ENCODE peak calls at places on chromosomes 16 and 17, in ten cellular contexts. F is GM13977; R is COLO829; D is lung; G is A172; E is D721Med; L is BE2C; J is type B pancreatic cell; I is cardiac fibroblast; Q is stimulated activated CD4-positive, alpha-beta T cell treated with anti-CD3 and anti-CD28 coated beads, Interleukin-15, amount 100 ng/mL, for 24 hours. U is an unnamed sample.

GRCh38 chr17:58219007-58219788 is at the start of gene MKS1:
- DNase-seq in J (peak; percentile 99), D (peak; percentile 95), G (peak; percentile 85), Q (peak; percentile 97), F (peak; percentile 97), R (peak; percentile 97), L (peak; percentile 97), E (peak; percentile 95), I (peak; percentile 91), U (peak; percentile 93)

GRCh38 chr17:19629449-19629848 is 19.1 kb upstream of the ALDH3A2 start:
- DNase-seq in D (no peak), J (no peak), I (no peak), Q (no peak), F (no peak), R (no peak), E (no peak), G (no peak), L (no peak), U (no peak)

GRCh38 chr16:476039-476438 is 50.6 kb downstream of the RAB11FIP3 start:
- DNase-seq in J (no peak), I (no peak), D (no peak), Q (no peak), F (no peak), L (no peak), G (no peak), E (no peak), R (no peak), U (no peak)

GRCh38 chr16:72210571-72210970 is 38.6 kb upstream of the PMFBP1 start:
- DNase-seq in R (no peak), Q (no peak), I (no peak), F (no peak), L (no peak), J (no peak), E (no peak), G (no peak), D (no peak), U (no peak)

GRCh38 chr17:19733953-19734526 is 14.1 kb downstream of the ALDH3A1 start:
- DNase-seq in F (no peak), G (no peak), E (no peak), I (no peak), D (no peak), R (no peak), Q (no peak), J (no peak), L (no peak), U (no peak)

GRCh38 chr16:75099738-75100615 is 16.6 kb downstream of the LDHD start:
- DNase-seq in E (no peak), I (no peak), J (no peak), L (no peak), G (peak; percentile 73), Q (peak; percentile 65), R (no peak), D (no peak), F (no peak), U (no peak)

GRCh38 chr16:66928702-66929388 is 3.5 kb upstream of the RRAD start:
- DNase-seq in D (no peak), F (no peak), G (peak; percentile 63), Q (peak; percentile 63), R (no peak), L (peak; percentile 60), I (peak; percentile 46), J (no peak), E (no peak), U (no peak)

GRCh38 chr16:48053346-48053745 is 102.4 kb downstream of the ABCC12 start:
- DNase-seq in Q (no peak), J (no peak), G (peak; percentile 40), L (no peak), R (peak; percentile 6), D (peak; percentile 41), F (no peak), E (no peak), I (peak; percentile 44), U (no peak)

GRCh38 chr16:57388359-57389086 is 16.0 kb upstream of the CCL17 start:
- DNase-seq in F (no peak), E (no peak), R (no peak), L (no peak), D (no peak), J (no peak), Q (no peak), I (no peak), G (no peak), U (no peak)

GRCh38 chr16:53369921-53370320 is 64.3 kb upstream of the RBL2 start:
- DNase-seq in G (no peak), J (no peak), Q (no peak), R (no peak), D (no peak), F (no peak), E (no peak), I (peak; percentile 67), L (no peak), U (no peak)

GRCh38 chr16:58051821-58052603 is 26.5 kb downstream of the MMP15 start:
- DNase-seq in Q (no peak), E (no peak), J (no peak), G (no peak), D (no peak), I (no peak), F (no peak), L (no peak), R (no peak), U (no peak)

GRCh38 chr17:17137731-17138585 is 68.2 kb downstream of the PLD6 start:
- DNase-seq in G (no peak), J (no peak), D (no peak), L (no peak), R (no peak), F (peak; percentile 56), I (no peak), Q (no peak), E (no peak), U (no peak)

GRCh38 chr16:83520596-83520995 is 287.2 kb upstream of the HSBP1 start:
- DNase-seq in J (no peak), F (no peak), I (no peak), L (no peak), D (no peak), E (no peak), Q (no peak), G (no peak), R (no peak), U (no peak)

GRCh38 chr16:56657555-56658430 is at the start of gene MT1F:
- DNase-seq in R (no peak), G (no peak), J (no peak), D (peak; percentile 94), L (peak; percentile 40), I (peak; percentile 24), F (peak; percentile 45), E (peak; percentile 26), Q (peak; percentile 84), U (peak; percentile 33)

GRCh38 chr16:51919736-51920135 is 627.2 kb downstream of the TOX3 start:
- DNase-seq in F (no peak), R (no peak), I (peak; percentile 49), L (no peak), D (no peak), G (no peak), Q (no peak), J (no peak), E (no peak), U (no peak)

GRCh38 chr16:1781254-1781653 is 1.1 kb downstream of the SPSB3 start:
- DNase-seq in F (no peak), J (no peak), G (no peak), E (no peak), R (no peak), Q (no peak), D (no peak), I (no peak), L (no peak), U (no peak)

GRCh38 chr16:57736419-57737281 is 1.1 kb downstream of the KATNB1 start:
- DNase-seq in L (peak; percentile 62), Q (peak; percentile 61), F (no peak), G (peak; percentile 37), I (peak; percentile 85), J (no peak), D (no peak), E (no peak), R (peak; percentile 47), U (no peak)

GRCh38 chr17:80593171-80593570 is 48.5 kb downstream of the RPTOR start:
- DNase-seq in J (no peak), Q (no peak), E (no peak), R (no peak), F (no peak), L (no peak), G (no peak), I (no peak), D (no peak), U (no peak)

GRCh38 chr16:67393111-67393789 is at the start of gene TPPP3:
- DNase-seq in L (peak; percentile 98), G (no peak), I (peak; percentile 71), J (peak; percentile 86), Q (peak; percentile 67), R (peak; percentile 62), D (peak; percentile 84), E (peak; percentile 66), F (peak; percentile 66), U (no peak)

GRCh38 chr16:12305847-12306246 is 329.3 kb downstream of the SNX29 start:
- DNase-seq in F (no peak), D (no peak), I (no peak), Q (no peak), L (no peak), G (no peak), J (no peak), E (no peak), R (no peak), U (no peak)

GRCh38 chr16:88345943-88346560 is 36.7 kb upstream of the ZNF469 start:
- DNase-seq in J (no peak), G (no peak), F (no peak), I (no peak), Q (no peak), E (no peak), L (no peak), R (no peak), D (no peak), U (no peak)

GRCh38 chr17:64315032-64315490 is 52.0 kb upstream of the TEX2 start:
- DNase-seq in I (peak; percentile 74), D (peak; percentile 88), R (no peak), J (no peak), L (no peak), G (no peak), F (no peak), Q (no peak), E (no peak), U (no peak)

GRCh38 chr16:84513111-84514065 is 8.9 kb upstream of the MEAK7 start:
- DNase-seq in D (no peak), G (peak; percentile 93), J (no peak), I (peak; percentile 54), R (no peak), F (no peak), E (no peak), Q (no peak), L (no peak), U (no peak)

GRCh38 chr17:43832168-43832975 is 574 bp downstream of the MPP3 start:
- DNase-seq in R (peak; percentile 35), D (peak; percentile 52), J (no peak), E (peak; percentile 72), L (peak; percentile 56), Q (peak; percentile 46), F (peak; percentile 40), G (peak; percentile 57), I (peak; percentile 74), U (no peak)

GRCh38 chr17:36936455-36936934 is 780 bp upstream of the LHX1 start:
- DNase-seq in G (peak; percentile 35), F (peak; percentile 55), D (no peak), L (peak; percentile 68), Q (peak; percentile 38), I (no peak), J (peak; percentile 75), R (no peak), E (no peak), U (no peak)

GRCh38 chr17:79840204-79840988 is 1.2 kb upstream of the CBX4 start:
- DNase-seq in J (no peak), E (no peak), I (peak; percentile 58), G (no peak), L (no peak), R (no peak), Q (peak; percentile 37), D (peak; percentile 63), F (no peak), U (no peak)

GRCh38 chr17:2924211-2924610 is 128.0 kb downstream of the RAP1GAP2 start:
- DNase-seq in D (no peak), G (no peak), J (no peak), Q (no peak), I (peak; percentile 21), E (no peak), L (peak; percentile 69), F (no peak), R (no peak), U (no peak)

GRCh38 chr16:11155284-11155806 is 100.7 kb downstream of the SOCS1 start:
- DNase-seq in G (peak; percentile 73), F (no peak), R (no peak), J (no peak), E (no peak), Q (peak; percentile 38), I (peak; percentile 82), D (no peak), L (no peak), U (no peak)